ENCODE peak calls at places on chromosomes 12 and 14, in four cellular contexts. O, U, A and S are unnamed samples.

GRCh38 chr12:63070709-63071108 is 80.3 kb downstream of the AVPR1A start:
- DNase-seq in U (no peak), A (no peak), O (no peak), S (no peak)

GRCh38 chr14:104432611-104433231 is 146.8 kb upstream of the C14orf180 start:
- DNase-seq in U (no peak), A (no peak), O (no peak), S (no peak)

GRCh38 chr14:35576260-35576659 is 42.3 kb downstream of the INSM2 start:
- DNase-seq in A (peak; percentile 41), U (no peak), O (peak; percentile 39), S (peak; percentile 20)

GRCh38 chr12:119700078-119700477 is 32.1 kb downstream of the PRKAB1 start:
- DNase-seq in O (no peak), U (no peak), A (no peak), S (no peak)

GRCh38 chr14:64640839-64641238 is 63.4 kb upstream of the PLEKHG3 start:
- DNase-seq in A (no peak), U (no peak), O (no peak), S (no peak)

GRCh38 chr12:56988207-56988739 is 18.1 kb downstream of the ZBTB39 start:
- DNase-seq in O (no peak), A (no peak), U (no peak), S (no peak)

GRCh38 chr14:105537580-105538474 is 11.4 kb downstream of the TMEM121 start:
- DNase-seq in A (peak; percentile 13), U (peak; percentile 91), O (peak; percentile 56), S (peak; percentile 56)

GRCh38 chr12:85489194-85489593 is 209.2 kb downstream of the ALX1 start:
- DNase-seq in U (no peak), O (no peak), A (no peak), S (no peak)

GRCh38 chr12:123034865-123035264 is 54.4 kb downstream of the ARL6IP4 start:
- DNase-seq in A (peak; percentile 82), O (peak; percentile 46), U (no peak), S (peak; percentile 10)

GRCh38 chr12:42921741-42922511 is 332.4 kb upstream of the PRICKLE1 start:
- DNase-seq in U (no peak), A (no peak), O (no peak), S (no peak)

GRCh38 chr12:8661751-8662150 is 875 bp downstream of the MFAP5 start:
- DNase-seq in U (no peak), A (no peak), O (no peak), S (no peak)

GRCh38 chr12:47270782-47271664 is 191.3 kb upstream of the AMIGO2 start:
- DNase-seq in U (no peak), A (peak; percentile 91), O (no peak), S (peak; percentile 87)

GRCh38 chr14:95903616-95904107 is 27.0 kb downstream of the TUNAR start:
- DNase-seq in U (no peak), O (no peak), A (no peak), S (no peak)

GRCh38 chr14:102095871-102096568 is 9.2 kb upstream of the HSP90AA1 start:
- DNase-seq in A (no peak), U (no peak), O (peak; percentile 37), S (no peak)

GRCh38 chr14:22538671-22539228 is 50.3 kb downstream of the DAD1 start:
- DNase-seq in O (no peak), A (no peak), U (no peak), S (no peak)

GRCh38 chr12:117084405-117085317 is 14.6 kb downstream of the TESC start:
- DNase-seq in A (no peak), U (no peak), O (no peak), S (no peak)

GRCh38 chr12:77062846-77063461 is 2.4 kb downstream of the E2F7 start:
- DNase-seq in A (peak; percentile 91), U (peak; percentile 70), O (no peak), S (peak; percentile 85)

GRCh38 chr14:21087294-21088091 is 11.0 kb downstream of the ZNF219 start:
- DNase-seq in O (peak; percentile 97), U (no peak), A (peak; percentile 96), S (peak; percentile 57)

GRCh38 chr12:86735072-86735471 is 478.9 kb upstream of the MGAT4C start:
- DNase-seq in O (no peak), A (no peak), U (no peak), S (no peak)

GRCh38 chr12:47894068-47894467 is 10.7 kb downstream of the VDR start:
- DNase-seq in A (no peak), O (no peak), U (no peak), S (no peak)

GRCh38 chr14:63178912-63179311 is 25.3 kb upstream of the RHOJ start:
- DNase-seq in U (no peak), O (no peak), A (peak; percentile 87), S (peak; percentile 80)

GRCh38 chr14:69818760-69819191 is 21.7 kb upstream of the SLC10A1 start:
- DNase-seq in U (peak; percentile 70), A (peak; percentile 75), O (peak; percentile 80), S (peak; percentile 74)

GRCh38 chr14:51236314-51236713 is 3.7 kb upstream of the TMX1 start:
- DNase-seq in A (peak; percentile 55), O (peak; percentile 52), U (no peak), S (peak; percentile 84)

GRCh38 chr12:13044859-13045384 is 741 bp downstream of the FAM234B start:
- DNase-seq in O (no peak), A (peak; percentile 14), U (no peak), S (peak; percentile 3)

GRCh38 chr12:72499244-72499643 is 227.1 kb downstream of the TRHDE start:
- DNase-seq in A (no peak), O (no peak), U (no peak), S (peak; percentile 1)

GRCh38 chr12:108649668-108650067 is 16.0 kb upstream of the SELPLG start:
- DNase-seq in O (no peak), A (peak; percentile 92), U (no peak), S (peak; percentile 41)

GRCh38 chr12:62776575-62776974 is 158.4 kb downstream of the PPM1H start:
- DNase-seq in O (no peak), A (no peak), U (no peak), S (peak; percentile 11)

GRCh38 chr12:19199322-19199721 is 69.8 kb downstream of the PLEKHA5 start:
- DNase-seq in O (no peak), U (no peak), A (no peak), S (no peak)

GRCh38 chr12:9367828-9368227 is 159.6 kb upstream of the PZP start:
- DNase-seq in A (no peak), O (no peak), U (no peak), S (no peak)

GRCh38 chr12:102543494-102543893 is 63.1 kb upstream of the IGF1 start:
- DNase-seq in A (no peak), O (no peak), U (peak; percentile 6), S (no peak)

GRCh38 chr12:105231396-105231795 is 4.6 kb downstream of the APPL2 start:
- DNase-seq in O (no peak), A (no peak), U (no peak), S (no peak)

GRCh38 chr12:3123729-3124128 is 46.5 kb downstream of the TSPAN9 start:
- DNase-seq in U (no peak), O (no peak), A (peak; percentile 66), S (no peak)

GRCh38 chr14:58787601-58788000 is 149.8 kb downstream of the DACT1 start:
- DNase-seq in A (no peak), O (no peak), U (no peak), S (no peak)

GRCh38 chr14:98171654-98172053 is 1100.3 kb downstream of the BCL11B start:
- DNase-seq in O (peak; percentile 24), U (no peak), A (no peak), S (no peak)
- TF ChIP-seq CTCF in O (no peak), U (no peak), A (no peak), S (no peak)

GRCh38 chr14:75587388-75587787 is 9.0 kb downstream of the FLVCR2 start:
- DNase-seq in U (no peak), O (no peak), A (no peak), S (no peak)

GRCh38 chr14:75591987-75592575 is 13.7 kb downstream of the FLVCR2 start:
- DNase-seq in A (no peak), O (no peak), U (no peak), S (no peak)

GRCh38 chr14:75589896-75590295 is 11.5 kb downstream of the FLVCR2 start:
- DNase-seq in U (no peak), A (no peak), O (no peak), S (no peak)

GRCh38 chr14:75595211-75595610 is 16.8 kb downstream of the FLVCR2 start:
- DNase-seq in U (no peak), O (no peak), A (peak; percentile 21), S (no peak)

GRCh38 chr14:75591331-75591946 is 13.0 kb downstream of the FLVCR2 start:
- DNase-seq in O (no peak), A (no peak), U (no peak), S (no peak)
- TF ChIP-seq CTCF in O (no peak), A (no peak), U (no peak), S (no peak)

DNA sequence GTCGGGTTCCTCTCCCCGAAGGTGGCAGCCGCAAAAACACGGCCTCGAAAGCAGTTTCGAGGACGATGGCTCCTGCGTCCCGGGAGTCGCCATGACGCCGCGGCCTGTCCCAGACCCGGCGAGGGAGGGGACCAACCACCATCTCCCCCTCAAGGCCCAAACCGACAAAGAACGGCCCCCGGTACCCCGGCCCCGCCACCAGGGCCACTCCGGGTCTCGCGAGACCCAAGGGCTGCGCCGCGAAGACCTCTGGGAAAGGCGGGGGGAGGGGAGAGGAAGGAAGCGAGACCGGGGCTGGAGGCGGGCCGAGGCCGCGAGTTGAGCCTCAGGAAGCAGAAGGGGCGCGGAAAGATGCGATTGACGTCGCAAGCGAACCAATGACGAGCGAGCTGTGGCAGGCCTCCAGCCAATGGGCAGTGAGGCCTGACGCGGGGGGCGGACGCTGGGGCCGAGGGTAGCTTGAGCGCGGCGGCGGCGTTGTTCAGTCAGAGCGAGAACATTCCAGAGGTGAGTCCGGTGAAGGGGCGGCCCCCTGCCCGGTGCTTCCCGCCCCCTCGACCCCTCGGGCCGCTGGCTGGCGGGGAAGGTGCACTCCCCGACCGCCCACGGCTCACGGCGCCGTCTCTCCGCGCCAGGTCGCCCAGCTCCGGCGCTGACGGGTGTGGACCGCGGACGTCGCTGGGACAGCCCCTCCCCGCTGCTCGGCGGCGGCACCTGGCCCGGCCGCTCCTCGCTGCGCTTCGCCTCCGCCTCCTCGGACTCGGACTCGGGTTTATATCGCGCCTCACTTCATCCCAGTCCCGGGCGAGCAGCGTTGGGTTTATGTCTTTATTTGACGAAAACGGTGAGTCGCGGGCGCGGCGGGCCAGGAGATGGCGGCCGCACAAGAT is at the start of gene EIF5:
- DNase-seq in U (peak; percentile 98), A (peak; percentile 99), O (peak; percentile 99), S (peak; percentile 98)
- TF ChIP-seq CTCF in U (no peak), A (peak; percentile 31), O (no peak), S (peak; percentile 13)

DNA sequence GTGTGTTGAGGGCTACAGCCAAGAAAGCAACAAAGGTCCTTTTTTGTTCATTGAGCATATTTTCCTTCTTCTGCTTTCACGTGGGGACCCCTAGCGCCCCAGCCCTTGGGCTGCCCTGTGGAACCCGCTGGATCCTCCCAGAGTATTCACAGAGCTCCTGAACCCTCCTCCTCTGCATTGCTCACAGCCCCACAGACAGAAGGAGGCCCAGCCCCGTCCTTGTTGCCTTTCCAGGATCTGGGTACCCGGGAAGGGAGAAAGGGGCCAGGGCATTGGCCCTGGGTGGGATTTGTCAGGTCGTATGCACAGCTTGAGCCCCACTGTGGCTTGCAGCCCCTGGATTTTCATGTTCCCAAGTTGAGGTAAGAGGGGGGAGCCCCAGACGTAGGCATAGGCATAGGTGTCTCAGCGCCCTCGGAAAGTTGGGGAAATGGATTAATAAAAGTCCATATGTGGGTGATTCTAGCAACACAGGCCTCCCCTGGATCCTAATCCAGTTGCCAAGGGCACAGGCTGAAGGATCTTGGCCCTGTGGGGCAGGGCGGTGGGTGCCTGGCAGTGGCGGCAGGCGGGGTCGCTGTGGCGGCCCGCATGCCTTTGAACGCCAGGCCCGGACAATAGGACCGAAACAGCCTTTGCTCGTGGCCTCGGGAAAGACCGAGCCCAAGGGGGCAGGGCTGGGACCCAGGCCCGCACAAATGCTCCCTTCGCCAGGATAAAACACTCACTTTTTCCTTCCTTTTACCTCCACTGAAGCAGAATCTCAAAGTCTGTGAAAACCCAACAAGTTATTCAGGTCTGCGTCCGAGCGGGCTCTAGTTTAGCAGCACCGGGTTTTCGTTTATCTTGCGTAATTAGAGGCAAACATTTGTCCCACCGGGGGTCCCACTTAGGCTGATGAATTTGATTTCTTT is 3.0 kb upstream of the HOXC10 start:
- DNase-seq in U (no peak), A (no peak), O (no peak), S (no peak)
- TF ChIP-seq CTCF in U (no peak), A (no peak), O (no peak), S (no peak)